ENCODE peak calls at places on chromosomes 12 and 14, in four cellular contexts. N is H1, K is HepG2, D is GM12878. Z is an unnamed sample.

GRCh38 chr14:22886500-22887259 is 3.7 kb downstream of the REM2 start:
- DNase-seq in N (peak; percentile 87), K (no peak), D (peak; percentile 45), Z (peak; percentile 28)

GRCh38 chr14:81826080-81826479 is 292.4 kb upstream of the SEL1L start:
- DNase-seq in N (no peak), K (no peak), D (no peak), Z (no peak)

GRCh38 chr12:56261503-56262230 is 3.5 kb upstream of the ANKRD52 start:
- DNase-seq in N (no peak), K (no peak), D (no peak), Z (no peak)

GRCh38 chr12:127191124-127191523 is 1075.8 kb upstream of the TMEM132C start:
- DNase-seq in N (no peak), K (no peak), D (no peak), Z (no peak)

GRCh38 chr12:103505371-103506236 is 9.8 kb upstream of the C12orf42 start:
- DNase-seq in N (no peak), K (no peak), D (peak; percentile 98), Z (no peak)

GRCh38 chr12:56188786-56189335 is 422 bp downstream of the SMARCC2 start:
- DNase-seq in N (peak; percentile 73), K (no peak), D (no peak), Z (no peak)

GRCh38 chr14:20799444-20799843 is 3.2 kb downstream of the RNASE1 start:
- DNase-seq in N (no peak), K (no peak), D (no peak), Z (no peak)

GRCh38 chr14:104514156-104514848 is 65.3 kb upstream of the C14orf180 start:
- DNase-seq in N (peak; percentile 24), K (no peak), D (no peak), Z (no peak)

GRCh38 chr14:80902608-80903007 is 38.9 kb downstream of the CEP128 start:
- DNase-seq in N (no peak), K (no peak), D (no peak), Z (no peak)

GRCh38 chr12:83559650-83560049 is 872.9 kb downstream of the TMTC2 start:
- DNase-seq in N (no peak), K (no peak), D (no peak), Z (peak; percentile 22)

GRCh38 chr14:25953532-25954144 is 644.2 kb downstream of the NOVA1 start:
- DNase-seq in N (no peak), K (no peak), D (no peak), Z (no peak)

GRCh38 chr12:90548595-90548994 is 406.4 kb downstream of the CCER1 start:
- DNase-seq in N (no peak), K (no peak), D (no peak), Z (no peak)

GRCh38 chr12:101564912-101565311 is 29.9 kb upstream of the MYBPC1 start:
- DNase-seq in N (no peak), K (no peak), D (no peak), Z (no peak)

GRCh38 chr12:101573743-101574142 is 21.0 kb upstream of the MYBPC1 start:
- DNase-seq in N (no peak), K (no peak), D (no peak), Z (no peak)

GRCh38 chr12:101567918-101568317 is 26.9 kb upstream of the MYBPC1 start:
- DNase-seq in N (no peak), K (no peak), D (no peak), Z (no peak)

GRCh38 chr12:101566318-101566717 is 28.5 kb upstream of the MYBPC1 start:
- DNase-seq in N (no peak), K (peak; percentile 16), D (no peak), Z (peak; percentile 63)

DNA sequence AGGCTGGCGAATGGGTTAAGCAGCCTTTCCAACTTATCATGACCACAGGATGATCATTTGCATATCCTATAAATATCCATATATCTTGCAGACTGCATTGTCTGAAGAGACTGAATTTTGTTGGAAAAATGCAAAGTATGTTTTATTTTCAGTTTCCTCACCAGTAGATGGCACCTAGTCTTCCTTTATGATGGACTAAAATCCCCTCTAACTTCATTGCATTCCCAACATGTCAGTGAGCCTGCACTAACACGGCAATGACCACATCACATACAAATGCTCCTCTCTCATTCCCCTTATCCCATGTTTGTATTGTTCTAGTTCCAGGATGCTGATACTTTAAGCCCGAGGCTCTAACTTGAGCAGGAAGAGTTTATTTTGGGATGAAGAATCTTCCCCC is 24.7 kb upstream of the MYBPC1 start:
- DNase-seq in N (no peak), K (peak; percentile 81), D (no peak), Z (no peak)
- TF ChIP-seq SUZ12 in N (no peak), K (no peak), D (no peak), Z (no peak)

GRCh38 chr14:77032483-77032853 is 4.0 kb upstream of the IRF2BPL start:
- DNase-seq in N (no peak), K (no peak), D (no peak), Z (no peak)

GRCh38 chr14:77032854-77033621 is 4.5 kb upstream of the IRF2BPL start:
- DNase-seq in N (peak; percentile 81), K (peak; percentile 86), D (no peak), Z (peak; percentile 61)

GRCh38 chr14:77028384-77029246 is at the start of gene IRF2BPL:
- DNase-seq in N (peak; percentile 88), K (peak; percentile 94), D (peak; percentile 87), Z (peak; percentile 82)

GRCh38 chr14:77033622-77034521 is 5.4 kb upstream of the IRF2BPL start:
- DNase-seq in N (peak; percentile 90), K (peak; percentile 81), D (peak; percentile 72), Z (peak; percentile 51)

GRCh38 chr14:77031680-77032482 is 3.4 kb upstream of the IRF2BPL start:
- DNase-seq in N (no peak), K (no peak), D (no peak), Z (no peak)
- H3K9ac ChIP-seq in N (no peak overlapping the region), K (no peak overlapping the region), D (no peak overlapping the region), Z (peak overlapping the region; percentile 76)

GRCh38 chr12:21647179-21647578 is 10.5 kb downstream of the LDHB start:
- DNase-seq in N (no peak), K (no peak), D (no peak), Z (no peak)
- TF ChIP-seq YY1 in N (no peak), K (no peak), D (no peak), Z (no peak)

GRCh38 chr12:64097346-64098105 is 124.6 kb downstream of the KICS2 start:
- DNase-seq in N (no peak), K (no peak), D (no peak), Z (no peak)
- TF ChIP-seq SUZ12 in N (no peak), K (no peak), D (no peak), Z (no peak)

GRCh38 chr12:27967551-27968054 is 4.9 kb downstream of the PTHLH start:
- DNase-seq in N (no peak), K (no peak), D (no peak), Z (no peak)

GRCh38 chr12:27966870-27967269 is 5.7 kb downstream of the PTHLH start:
- DNase-seq in N (no peak), K (peak; percentile 20), D (no peak), Z (peak; percentile 60)

GRCh38 chr12:27964123-27964522 is 8.4 kb downstream of the PTHLH start:
- DNase-seq in N (no peak), K (no peak), D (no peak), Z (no peak)

GRCh38 chr12:27965966-27966365 is 6.6 kb downstream of the PTHLH start:
- DNase-seq in N (no peak), K (no peak), D (no peak), Z (no peak)

DNA sequence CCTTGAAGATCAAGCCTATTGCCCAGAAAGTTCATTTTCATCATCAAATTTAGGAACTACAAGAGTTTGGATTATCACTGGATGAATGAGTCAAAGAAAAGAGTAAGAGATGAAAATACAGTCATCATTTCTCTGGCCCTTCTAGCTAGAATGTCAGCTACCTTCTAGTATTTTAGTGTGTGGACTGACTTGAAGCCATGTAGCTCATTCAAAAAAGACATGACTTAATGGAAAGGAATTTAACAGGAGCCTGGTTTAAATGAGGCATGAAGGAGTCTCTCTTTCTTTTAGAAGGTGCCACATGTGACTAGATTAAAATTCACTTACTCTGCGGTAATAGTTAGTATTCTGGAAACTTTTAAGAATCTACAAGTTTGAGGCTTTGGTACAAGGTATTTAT is 7.1 kb downstream of the PTHLH start:
- DNase-seq in N (no peak), K (no peak), D (no peak), Z (no peak)
- H3K9ac ChIP-seq in N (no peak overlapping the region), K (no peak overlapping the region), D (no peak overlapping the region), Z (no peak overlapping the region)

DNA sequence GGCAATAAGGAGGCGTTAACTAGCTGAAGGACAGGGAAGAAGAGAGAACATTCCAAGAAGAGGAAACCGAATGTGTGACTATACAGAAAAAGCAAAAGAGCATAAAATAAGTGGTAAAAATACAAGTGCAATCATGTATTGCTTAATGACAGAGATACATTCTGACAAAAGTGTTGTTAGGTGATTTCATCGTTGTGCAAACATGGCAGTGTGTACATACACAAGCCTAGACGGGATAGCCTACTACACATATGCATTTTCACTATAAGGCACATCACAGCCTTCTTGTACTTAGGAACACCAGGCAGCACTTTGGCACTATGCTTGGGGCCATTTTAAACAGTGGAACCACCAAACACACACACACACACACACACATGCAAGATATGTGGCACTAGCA is 299.3 kb downstream of the BCAT1 start:
- DNase-seq in N (no peak), K (peak; percentile 10), D (no peak), Z (no peak)
- TF ChIP-seq YY1 in N (no peak), K (no peak), D (no peak), Z (no peak)

DNA sequence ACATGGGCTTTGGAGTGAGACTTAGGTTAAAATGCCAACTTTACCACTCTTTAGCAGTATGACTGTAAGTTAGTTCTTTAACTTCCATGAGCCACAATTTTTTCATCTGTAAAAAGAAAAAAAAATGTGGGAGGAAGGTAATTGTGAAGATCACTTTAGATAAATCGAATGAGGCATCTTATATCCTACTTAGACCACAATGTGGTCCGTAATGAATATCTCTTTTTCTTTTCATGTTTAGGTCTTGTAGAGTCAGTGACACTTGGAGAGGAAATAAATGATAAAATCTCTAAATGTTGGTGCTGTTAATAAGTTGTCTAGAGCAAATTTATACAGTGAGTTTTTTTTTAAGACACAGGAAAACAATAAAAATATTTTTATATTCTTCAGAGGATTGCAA is 34.3 kb downstream of the RGS6 start:
- DNase-seq in N (no peak), K (no peak), D (no peak), Z (no peak)
- TF ChIP-seq SUZ12 in N (no peak), K (no peak), D (no peak), Z (no peak)

GRCh38 chr12:64001439-64001838 is 156.9 kb downstream of the SRGAP1 start:
- DNase-seq in N (no peak), K (no peak), D (no peak), Z (no peak)

GRCh38 chr12:64006211-64006610 is 161.7 kb downstream of the SRGAP1 start:
- DNase-seq in N (no peak), K (no peak), D (no peak), Z (no peak)

GRCh38 chr12:64007853-64008252 is 163.4 kb downstream of the SRGAP1 start:
- DNase-seq in N (no peak), K (no peak), D (no peak), Z (no peak)

GRCh38 chr12:64008596-64008995 is 164.1 kb downstream of the SRGAP1 start:
- DNase-seq in N (no peak), K (no peak), D (no peak), Z (no peak)

GRCh38 chr12:64004639-64005038 is 160.1 kb downstream of the SRGAP1 start:
- DNase-seq in N (no peak), K (no peak), D (no peak), Z (no peak)
- H3K9ac ChIP-seq in N (no peak overlapping the region), K (no peak overlapping the region), D (no peak overlapping the region), Z (no peak overlapping the region)

Z was measured in NT2/D1.